ENCODE peak calls at places on chromosomes 1 and 21, in six cellular contexts. B is CD4-positive, alpha-beta T cell; A is tibial artery; G is fibroblast of lung; S is PC-3; N is neural progenitor cell. L is an unnamed sample.

GRCh38 chr1:10537082-10537766 is 62.5 kb downstream of the PEX14 start:
- DNase-seq in B (no peak), A (no peak), G (no peak), S (no peak), N (no peak), L (no peak)

GRCh38 chr1:62962794-62963776 is 179.2 kb downstream of the ATG4C start:
- DNase-seq in B (no peak), A (no peak), G (peak), S (peak), N (peak), L (peak)

GRCh38 chr1:30353637-30354036 is 369.7 kb downstream of the MATN1 start:
- DNase-seq in B (no peak), A (no peak), G (peak), S (peak), N (peak), L (no peak)

GRCh38 chr21:31158789-31159581 is 120.7 kb upstream of the KRTAP19-8 start:
- DNase-seq in B (no peak), A (no peak), G (no peak), S (no peak), N (no peak), L (no peak)

GRCh38 chr1:24465638-24466037 is 37.0 kb upstream of the RCAN3 start:
- DNase-seq in B (no peak), A (no peak), G (no peak), S (no peak), N (no peak), L (no peak)

GRCh38 chr1:230330157-230330556 is 96.0 kb downstream of the PGBD5 start:
- DNase-seq in B (no peak), A (no peak), G (no peak), S (no peak), N (no peak), L (no peak)

GRCh38 chr1:65804584-65804983 is 11.9 kb downstream of the PDE4B start:
- DNase-seq in B (no peak), A (no peak), G (no peak), S (peak), N (no peak), L (no peak)

GRCh38 chr21:41926068-41926806 is 27.6 kb downstream of the C2CD2 start:
- DNase-seq in B (peak), A (no peak), G (peak), S (peak), N (no peak), L (peak)

GRCh38 chr1:154265586-154265985 is 6.8 kb upstream of the HAX1 start:
- DNase-seq in B (no peak), A (no peak), G (no peak), S (no peak), N (no peak), L (no peak)

GRCh38 chr1:3885611-3886010 is 14.5 kb downstream of the C1orf174 start:
- DNase-seq in B (no peak), A (no peak), G (no peak), S (no peak), N (no peak), L (no peak)

GRCh38 chr1:3064901-3065300 is 4.1 kb upstream of the PRDM16 start:
- DNase-seq in B (no peak), A (no peak), G (no peak), S (no peak), N (no peak), L (no peak)

GRCh38 chr1:50152236-50152635 is 43.5 kb downstream of the ELAVL4 start:
- DNase-seq in B (no peak), A (no peak), G (no peak), S (no peak), N (no peak), L (no peak)

GRCh38 chr1:207935166-207935583 is 24.2 kb upstream of the CD34 start:
- DNase-seq in B (no peak), A (no peak), G (no peak), S (no peak), N (no peak), L (no peak)

GRCh38 chr1:2376931-2377672 is 14.3 kb downstream of the MORN1 start:
- DNase-seq in B (no peak), A (no peak), G (no peak), S (no peak), N (no peak), L (no peak)

GRCh38 chr1:111448482-111448917 is 556 bp downstream of the WDR77 start:
- DNase-seq in B (no peak), A (no peak), G (peak), S (peak), N (no peak), L (no peak)

GRCh38 chr1:14698206-14698605 is 99.7 kb downstream of the KAZN start:
- DNase-seq in B (no peak), A (no peak), G (no peak), S (no peak), N (no peak), L (no peak)

GRCh38 chr1:9766759-9767442 is 56.9 kb downstream of the CLSTN1 start:
- DNase-seq in B (no peak), A (no peak), G (peak), S (peak), N (no peak), L (peak)

GRCh38 chr1:156124557-156125483 is 10.3 kb downstream of the LMNA start:
- DNase-seq in B (no peak), A (peak), G (peak), S (peak), N (no peak), L (peak)

GRCh38 chr1:39507230-39507928 is 15.9 kb downstream of the BMP8A start:
- DNase-seq in B (no peak), A (no peak), G (no peak), S (peak), N (peak), L (no peak)

GRCh38 chr21:38036016-38036415 is 119.8 kb upstream of the KCNJ6 start:
- DNase-seq in B (no peak), A (no peak), G (no peak), S (no peak), N (no peak), L (no peak)

GRCh38 chr1:242055921-242056320 is 57.0 kb upstream of the MAP1LC3C start:
- DNase-seq in B (no peak), A (no peak), G (no peak), S (peak), N (no peak), L (peak)

GRCh38 chr1:109389638-109390341 is 7.9 kb downstream of the SORT1 start:
- DNase-seq in B (no peak), A (no peak), G (no peak), S (no peak), N (no peak), L (no peak)

GRCh38 chr1:222811671-222812070 is 3.2 kb upstream of the DISP1 start:
- DNase-seq in B (no peak), A (no peak), G (no peak), S (no peak), N (no peak), L (no peak)

GRCh38 chr1:3366181-3367051 is 88.0 kb upstream of the ARHGEF16 start:
- DNase-seq in B (no peak), A (peak), G (peak), S (peak), N (no peak), L (no peak)

GRCh38 chr1:218588555-218589172 is 243.5 kb downstream of the TGFB2 start:
- DNase-seq in B (no peak), A (no peak), G (peak), S (no peak), N (no peak), L (no peak)

GRCh38 chr1:66951513-66951912 is 26.7 kb downstream of the MIER1 start:
- DNase-seq in B (no peak), A (no peak), G (peak), S (no peak), N (no peak), L (peak)

DNA sequence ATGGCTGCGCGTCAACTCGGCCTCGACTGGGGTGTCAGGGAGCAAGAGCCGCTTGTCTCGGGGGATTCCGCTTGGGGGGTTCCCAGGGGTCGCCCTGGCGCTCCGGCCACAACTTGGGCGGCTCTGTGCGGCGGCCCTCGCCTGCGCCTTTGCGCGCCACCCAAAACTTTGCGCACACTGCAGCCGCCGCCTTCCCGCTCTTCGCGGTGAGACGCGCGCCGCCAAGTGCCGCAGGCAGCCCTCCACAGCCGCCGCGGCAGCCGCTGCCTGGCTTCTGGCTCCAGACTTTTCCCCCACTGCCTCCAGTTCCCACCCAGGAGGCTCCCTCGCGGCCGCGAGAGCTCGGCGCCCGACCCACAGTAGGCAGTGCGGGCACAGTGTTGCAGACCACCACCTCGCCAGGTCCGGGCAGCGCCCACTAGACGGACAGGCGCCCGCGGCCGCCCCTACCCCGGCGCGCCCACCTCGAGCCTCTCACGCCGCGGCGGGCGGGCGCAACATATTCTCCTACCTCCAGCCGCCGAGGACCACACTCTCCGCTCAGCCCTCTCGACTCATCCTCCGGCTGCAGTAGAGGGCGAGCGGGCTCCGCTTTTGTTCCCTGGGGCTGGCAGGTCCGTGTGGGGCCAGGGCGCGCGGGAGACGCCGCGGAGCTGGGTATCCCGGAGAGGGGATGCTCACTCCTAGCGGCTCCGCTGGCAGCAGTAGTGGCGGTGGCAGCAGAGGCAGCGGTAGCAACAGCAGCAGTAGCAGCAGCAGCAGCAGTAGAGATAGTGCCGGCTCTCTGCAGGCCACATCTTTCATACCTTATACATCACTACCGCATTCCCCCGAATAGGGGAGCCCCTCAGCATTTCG is 296.6 kb downstream of the OMA1 start:
- DNase-seq in B (no peak), A (no peak), G (peak), S (no peak), N (peak), L (peak)
- TF ChIP-seq CTCF in B (no peak), A (no peak), G (no peak), S (no peak), N (peak), L (no peak)

GRCh38 chr1:91499904-91500755 is 521 bp upstream of the CDC7 start:
- DNase-seq in B (no peak), A (no peak), G (no peak), S (no peak), N (peak), L (no peak)
- H3K27ac ChIP-seq in B (no peak), A (peak), G (peak), S (peak), N (no peak), L (peak)

GRCh38 chr1:183580281-183580682 is 10.0 kb downstream of the NCF2 start:
- DNase-seq in B (no peak), A (peak), G (no peak), S (peak), N (peak), L (no peak)
- TF ChIP-seq CTCF in B (peak), A (no peak), G (no peak), S (peak), N (peak), L (peak)

GRCh38 chr1:184866991-184867788 is 107.1 kb downstream of the NIBAN1 start:
- DNase-seq in B (peak), A (no peak), G (peak), S (peak), N (no peak), L (peak)
- H3K27ac ChIP-seq in B (peak), A (peak), G (no peak), S (peak), N (no peak), L (peak)

GRCh38 chr1:204503122-204503912 is 8.7 kb upstream of the PIK3C2B start:
- DNase-seq in B (no peak), A (no peak), G (peak), S (peak), N (peak), L (peak)
- TF ChIP-seq CTCF in B (peak), A (peak), G (peak), S (peak), N (peak), L (peak)

GRCh38 chr1:8017495-8018310 is 8.4 kb downstream of the ERRFI1 start:
- DNase-seq in B (no peak), A (no peak), G (peak), S (peak), N (peak), L (no peak)

GRCh38 chr1:8021676-8022266 is 4.3 kb downstream of the ERRFI1 start:
- DNase-seq in B (no peak), A (no peak), G (peak), S (no peak), N (no peak), L (no peak)

GRCh38 chr1:8018492-8019228 is 7.4 kb downstream of the ERRFI1 start:
- DNase-seq in B (no peak), A (no peak), G (peak), S (peak), N (peak), L (no peak)

GRCh38 chr1:8020032-8020431 is 6.1 kb downstream of the ERRFI1 start:
- DNase-seq in B (no peak), A (no peak), G (peak), S (peak), N (no peak), L (peak)

DNA sequence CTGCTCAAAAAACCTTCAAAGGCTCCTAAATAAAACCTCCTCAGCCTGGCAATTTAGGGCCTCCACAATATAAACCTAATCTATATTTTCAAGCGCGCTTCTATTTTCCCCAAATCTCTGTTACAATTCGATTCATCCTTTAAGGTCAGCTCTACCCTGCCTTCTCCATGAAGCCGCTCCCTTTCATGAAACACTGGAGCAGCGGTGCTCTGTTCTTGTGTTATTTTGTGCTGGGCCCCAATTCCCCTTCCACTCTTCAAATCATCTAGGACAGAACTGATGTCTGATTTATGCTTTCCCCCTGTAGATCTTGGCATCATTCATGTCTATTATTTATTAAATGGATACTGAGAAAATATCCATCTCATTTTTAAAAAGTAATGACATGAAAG is 6.9 kb downstream of the ERRFI1 start:
- DNase-seq in B (no peak), A (no peak), G (peak), S (no peak), N (no peak), L (no peak)
- H3K27ac ChIP-seq in B (no peak), A (peak), G (no peak), S (peak), N (peak), L (no peak)

L was measured in foreskin keratinocyte.